ENCODE peak calls at places on chromosomes 5 and 9, in four cellular contexts. G is PC-3, U is GM23248, S is MM.1S. F is an unnamed sample.

GRCh38 chr5:138775034-138775433 is 21.8 kb downstream of the CTNNA1 start:
- DNase-seq in G (no peak), U (no peak), S (no peak), F (no peak)

GRCh38 chr5:50905996-50906395 is 239.6 kb downstream of the PARP8 start:
- DNase-seq in G (no peak), U (no peak), S (no peak), F (no peak)

GRCh38 chr9:113185271-113185670 is 34.5 kb downstream of the SLC31A2 start:
- DNase-seq in G (no peak), U (peak; percentile 19), S (no peak), F (no peak)

GRCh38 chr9:21576331-21577189 is 94.4 kb upstream of the IFNE start:
- DNase-seq in G (peak; percentile 83), U (peak; percentile 95), S (no peak), F (no peak)

GRCh38 chr9:16593746-16594145 is 276.7 kb downstream of the BNC2 start:
- DNase-seq in G (no peak), U (no peak), S (no peak), F (no peak)

GRCh38 chr5:157108961-157109360 is at the start of gene HAVCR2:
- DNase-seq in G (no peak), U (no peak), S (peak; percentile 64), F (no peak)

GRCh38 chr5:76709762-76710161 is 6.2 kb upstream of the F2R start:
- DNase-seq in G (peak; percentile 33), U (peak; percentile 52), S (no peak), F (no peak)

GRCh38 chr5:35476789-35477188 is 140.9 kb upstream of the SPEF2 start:
- DNase-seq in G (no peak), U (no peak), S (no peak), F (no peak)

GRCh38 chr5:136226401-136226800 is 33.4 kb upstream of the SMIM32 start:
- DNase-seq in G (no peak), U (no peak), S (no peak), F (no peak)

GRCh38 chr9:90891656-90892055 is 90.0 kb downstream of the SYK start:
- DNase-seq in G (no peak), U (no peak), S (no peak), F (no peak)
- H3K9me2 ChIP-seq in G (no peaks in the 10 kb centered on the region), U (no peaks in the 10 kb centered on the region), S (no peaks in the 10 kb centered on the region), F (no peaks in the 10 kb centered on the region)

DNA sequence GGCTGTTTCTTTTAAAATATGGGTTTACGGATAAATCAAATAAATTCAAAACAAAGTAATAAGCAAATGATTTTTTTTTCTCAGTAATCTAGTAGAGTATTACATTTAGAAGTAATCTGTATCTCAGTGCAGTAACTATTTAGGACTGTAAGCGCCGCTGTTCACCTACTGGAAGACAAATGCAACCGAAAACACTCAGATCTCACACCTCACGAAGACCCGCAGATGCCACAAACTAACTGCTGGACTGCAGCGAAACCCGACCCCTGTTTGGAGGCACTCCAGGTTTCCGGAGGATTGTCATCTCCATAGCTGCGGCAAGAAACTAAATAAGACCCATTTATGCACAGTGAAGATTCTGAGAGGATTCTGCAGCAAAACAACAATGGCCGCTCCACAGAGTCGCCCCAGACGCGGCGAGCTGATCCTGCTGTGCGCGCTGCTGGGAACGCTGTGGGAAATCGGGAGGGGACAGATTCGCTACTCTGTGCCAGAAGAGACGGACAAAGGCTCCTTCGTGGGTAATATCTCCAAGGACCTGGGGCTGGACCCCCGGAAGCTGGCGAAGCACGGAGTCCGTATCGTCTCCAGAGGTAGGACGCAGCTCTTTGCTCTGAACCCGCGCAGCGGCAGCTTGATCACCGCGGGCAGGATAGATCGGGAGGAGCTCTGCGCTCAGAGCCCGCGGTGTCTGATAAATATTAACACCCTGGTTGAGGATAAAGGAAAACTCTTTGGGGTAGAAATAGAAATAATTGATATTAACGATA is at the start of gene PCDHGA8:
- DNase-seq in G (no peak), U (peak; percentile 48), S (peak; percentile 57), F (no peak)
- H3K9me3 ChIP-seq in G (peaks cover 6% of the 10 kb centered on the region), U (no peaks in the 10 kb centered on the region), S (no peaks in the 10 kb centered on the region), F (peaks cover 19% of the 10 kb centered on the region)

GRCh38 chr9:133000842-133001241 is 22.3 kb downstream of the GFI1B start:
- DNase-seq in G (no peak), U (no peak), S (no peak), F (no peak)

GRCh38 chr9:133003671-133004090 is 25.2 kb downstream of the GFI1B start:
- DNase-seq in G (no peak), U (no peak), S (no peak), F (peak; percentile 95)

GRCh38 chr9:133004091-133005072 is 25.9 kb downstream of the GFI1B start:
- DNase-seq in G (no peak), U (no peak), S (no peak), F (peak; percentile 69)

GRCh38 chr9:133002147-133003070 is 23.9 kb downstream of the GFI1B start:
- DNase-seq in G (no peak), U (no peak), S (no peak), F (peak; percentile 54)

DNA sequence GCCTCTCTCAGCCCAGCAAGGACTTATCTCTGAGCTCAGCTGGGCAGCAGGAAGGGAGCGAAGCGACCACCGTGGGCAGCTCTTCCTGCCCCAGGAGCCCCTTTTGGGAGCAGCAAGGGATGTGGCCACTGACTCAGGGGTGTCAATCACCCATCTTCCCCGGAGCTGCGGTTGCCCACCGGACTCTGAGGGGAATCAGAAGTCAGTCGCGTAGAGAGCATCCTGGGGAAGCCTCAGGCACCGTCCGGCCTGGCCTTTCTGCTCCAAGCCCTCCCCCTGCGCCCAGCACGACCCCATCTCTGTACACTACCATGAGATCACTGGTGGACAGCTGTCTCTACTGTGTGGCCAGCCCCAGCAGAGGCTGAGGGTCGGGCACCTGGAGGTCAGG is 24.6 kb downstream of the GFI1B start:
- DNase-seq in G (no peak), U (no peak), S (no peak), F (peak; percentile 62)
- H3K9me2 ChIP-seq in G (no peaks in the 10 kb centered on the region), U (no peaks in the 10 kb centered on the region), S (no peaks in the 10 kb centered on the region), F (no peaks in the 10 kb centered on the region)

GRCh38 chr5:5700549-5700948 is 278.1 kb downstream of the ICE1 start:
- DNase-seq in G (no peak), U (no peak), S (no peak), F (no peak)

GRCh38 chr5:5704352-5704751 is 281.9 kb downstream of the ICE1 start:
- DNase-seq in G (no peak), U (no peak), S (no peak), F (no peak)

GRCh38 chr5:5705010-5705409 is 282.5 kb downstream of the ICE1 start:
- DNase-seq in G (no peak), U (no peak), S (no peak), F (no peak)

GRCh38 chr5:5699062-5699461 is 276.6 kb downstream of the ICE1 start:
- DNase-seq in G (no peak), U (no peak), S (no peak), F (no peak)

GRCh38 chr5:5702934-5703333 is 280.5 kb downstream of the ICE1 start:
- DNase-seq in G (no peak), U (no peak), S (no peak), F (no peak)
- H3K9me3 ChIP-seq in G (peaks cover 4% of the 10 kb centered on the region), U (no peaks in the 10 kb centered on the region), S (no peaks in the 10 kb centered on the region), F (no peaks in the 10 kb centered on the region)

DNA sequence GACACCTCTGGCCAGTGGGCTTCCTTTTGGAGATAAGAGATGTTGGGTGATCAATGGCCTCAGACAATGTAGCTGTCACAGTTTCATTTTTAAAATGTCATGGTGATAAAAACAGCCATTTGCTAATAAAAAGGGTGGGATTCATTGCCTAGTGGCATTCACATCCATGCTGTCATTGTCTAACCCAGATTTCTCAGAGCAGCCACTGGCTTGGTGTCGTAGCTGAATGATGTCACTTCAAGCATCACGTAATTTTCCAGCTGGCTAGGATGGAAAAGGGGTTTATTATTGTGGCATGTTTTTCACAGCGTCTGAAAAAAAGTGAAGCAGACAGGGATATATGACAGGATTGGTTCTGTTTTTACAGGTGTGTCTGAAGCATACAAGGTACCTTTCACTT is 184.7 kb downstream of the AOPEP start:
- DNase-seq in G (no peak), U (no peak), S (no peak), F (no peak)
- H3K9me2 ChIP-seq in G (no peaks in the 10 kb centered on the region), U (no peaks in the 10 kb centered on the region), S (no peaks in the 10 kb centered on the region), F (no peaks in the 10 kb centered on the region)

GRCh38 chr9:88256216-88256615 is 117.9 kb upstream of the SPATA31C2 start:
- DNase-seq in G (no peak), U (no peak), S (no peak), F (peak; percentile 20)

DNA sequence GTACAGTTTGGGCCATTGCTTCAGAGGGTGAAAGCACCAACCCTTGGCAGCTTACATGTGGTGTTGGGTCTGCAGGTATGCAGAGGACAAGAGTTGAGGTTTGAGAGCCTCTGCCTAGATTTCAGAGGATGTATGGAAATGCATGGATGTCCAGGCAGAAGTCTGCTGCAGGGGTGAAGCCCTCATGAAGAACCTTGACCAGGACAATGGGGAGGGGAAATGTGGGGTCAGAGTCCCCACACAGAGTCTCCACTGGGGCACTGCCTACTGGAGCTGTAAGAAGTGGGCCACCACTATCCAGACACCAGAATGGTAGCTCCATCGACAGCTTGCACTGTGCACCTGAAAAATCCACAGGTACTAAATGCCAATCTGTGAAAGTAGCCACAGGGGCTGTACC is 113.6 kb upstream of the SPATA31C2 start:
- DNase-seq in G (no peak), U (no peak), S (no peak), F (no peak)
- H3K9me3 ChIP-seq in G (no peaks in the 10 kb centered on the region), U (no peaks in the 10 kb centered on the region), S (no peaks in the 10 kb centered on the region), F (peaks cover 7% of the 10 kb centered on the region)

DNA sequence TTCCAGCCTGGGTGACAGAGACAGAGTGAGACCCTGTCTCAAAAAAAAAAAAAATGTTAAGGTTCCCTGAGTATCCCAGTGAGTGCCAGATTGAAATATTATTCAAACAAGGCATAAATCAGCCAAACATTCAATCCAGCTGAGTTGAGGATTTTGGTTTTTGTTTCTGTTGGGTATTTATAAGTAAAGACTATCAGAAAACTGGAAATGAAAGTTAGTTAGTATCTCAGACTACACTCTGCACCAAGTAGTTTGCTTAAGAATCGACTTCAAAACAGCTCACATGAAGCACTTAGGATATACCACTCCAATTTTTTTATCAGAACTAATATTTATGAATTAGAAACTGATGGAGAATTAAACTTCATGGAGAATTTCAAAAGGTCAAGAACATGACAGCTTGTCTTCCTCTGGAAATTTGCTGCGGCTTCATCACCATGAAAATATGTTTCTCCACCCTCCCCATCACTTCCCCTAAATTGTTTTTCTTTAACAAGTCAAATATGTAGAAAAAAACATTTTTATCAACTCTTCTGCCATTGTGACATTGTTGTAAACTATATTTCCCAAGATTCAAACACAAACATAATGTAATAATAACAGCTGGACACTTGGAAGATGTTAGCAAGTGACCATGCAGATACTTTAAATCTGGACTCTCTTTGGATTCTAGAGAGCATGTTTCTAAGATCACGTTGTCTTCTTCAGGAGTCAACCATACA is 110.0 kb upstream of the PTGER4 start:
- DNase-seq in G (no peak), U (no peak), S (peak; percentile 26), F (no peak)
- H3K9me2 ChIP-seq in G (no peaks in the 10 kb centered on the region), U (no peaks in the 10 kb centered on the region), S (no peaks in the 10 kb centered on the region), F (peaks cover 4% of the 10 kb centered on the region)

GRCh38 chr9:92740446-92740961 is 24.1 kb downstream of the BICD2 start:
- DNase-seq in G (no peak), U (no peak), S (no peak), F (no peak)
- H3K9me3 ChIP-seq in G (no peaks in the 10 kb centered on the region), U (no peaks in the 10 kb centered on the region), S (no peaks in the 10 kb centered on the region), F (no peaks in the 10 kb centered on the region)

GRCh38 chr9:82894961-82895902 is 167.7 kb downstream of the RASEF start:
- DNase-seq in G (no peak), U (no peak), S (no peak), F (no peak)

GRCh38 chr9:82890865-82891264 is 172.1 kb downstream of the RASEF start:
- DNase-seq in G (no peak), U (no peak), S (no peak), F (no peak)

GRCh38 chr9:82891321-82891720 is 171.6 kb downstream of the RASEF start:
- DNase-seq in G (no peak), U (no peak), S (no peak), F (no peak)

GRCh38 chr9:82890401-82890800 is 172.5 kb downstream of the RASEF start:
- DNase-seq in G (no peak), U (no peak), S (no peak), F (no peak)

GRCh38 chr9:82893549-82893948 is 169.4 kb downstream of the RASEF start:
- DNase-seq in G (no peak), U (no peak), S (no peak), F (no peak)
- H3K9me2 ChIP-seq in G (no peaks in the 10 kb centered on the region), U (no peaks in the 10 kb centered on the region), S (no peaks in the 10 kb centered on the region), F (no peaks in the 10 kb centered on the region)

F was measured in Karpas-422.